ENCODE peak calls at places on chromosomes 7 and 10, in four cellular contexts. One of them, this sample, is unnamed.

GRCh38 chr7:131621652-131622051 is 65.2 kb upstream of the PODXL start:
- DNase-seq in retina: no peak
- DNase-seq in sigmoid colon: no peak
- DNase-seq in fibroblast of lung: no peak
- DNase-seq in this sample: no peak

GRCh38 chr7:22420973-22421635 is 64.2 kb upstream of the RAPGEF5 start:
- DNase-seq in retina: no peak
- DNase-seq in sigmoid colon: no peak
- DNase-seq in fibroblast of lung: no peak
- DNase-seq in this sample: no peak

GRCh38 chr10:120997313-120998102 is 146.3 kb downstream of the WDR11 start:
- DNase-seq in retina: peak; percentile 70
- DNase-seq in sigmoid colon: no peak
- DNase-seq in fibroblast of lung: no peak
- DNase-seq in this sample: no peak

GRCh38 chr10:79411546-79412495 is 33.6 kb downstream of the ZCCHC24 start:
- DNase-seq in retina: peak; percentile 45
- DNase-seq in sigmoid colon: peak; percentile 65
- DNase-seq in fibroblast of lung: no peak
- DNase-seq in this sample: peak; percentile 73

GRCh38 chr7:103989785-103990775 is 622 bp upstream of the RELN start:
- DNase-seq in retina: peak; percentile 93
- DNase-seq in sigmoid colon: no peak
- DNase-seq in fibroblast of lung: peak; percentile 30
- DNase-seq in this sample: peak; percentile 78

GRCh38 chr10:110268442-110268841 is 36.3 kb downstream of the SMNDC1 start:
- DNase-seq in retina: no peak
- DNase-seq in sigmoid colon: no peak
- DNase-seq in fibroblast of lung: no peak
- DNase-seq in this sample: no peak

GRCh38 chr7:106260136-106260561 is 24.6 kb downstream of the NAMPT start:
- DNase-seq in retina: no peak
- DNase-seq in sigmoid colon: no peak
- DNase-seq in fibroblast of lung: peak; percentile 69
- DNase-seq in this sample: no peak

GRCh38 chr10:109698888-109699685 is 224.2 kb downstream of the XPNPEP1 start:
- DNase-seq in retina: no peak
- DNase-seq in sigmoid colon: no peak
- DNase-seq in fibroblast of lung: no peak
- DNase-seq in this sample: no peak

GRCh38 chr10:72285972-72286521 is 12.3 kb downstream of the DDIT4 start:
- DNase-seq in retina: peak; percentile 70
- DNase-seq in sigmoid colon: no peak
- DNase-seq in fibroblast of lung: no peak
- DNase-seq in this sample: no peak

GRCh38 chr7:87497482-87497881 is 22.0 kb upstream of the ABCB4 start:
- DNase-seq in retina: no peak
- DNase-seq in sigmoid colon: no peak
- DNase-seq in fibroblast of lung: no peak
- DNase-seq in this sample: no peak

GRCh38 chr7:34735526-34735925 is 77.5 kb downstream of the NPSR1 start:
- DNase-seq in retina: no peak
- DNase-seq in sigmoid colon: no peak
- DNase-seq in fibroblast of lung: no peak
- DNase-seq in this sample: no peak

GRCh38 chr7:70710011-70710480 is 421.9 kb upstream of the GALNT17 start:
- DNase-seq in retina: no peak
- DNase-seq in sigmoid colon: no peak
- DNase-seq in fibroblast of lung: peak; percentile 93
- DNase-seq in this sample: no peak

GRCh38 chr7:75955293-75955938 is 39.0 kb downstream of the TMEM120A start:
- DNase-seq in retina: no peak
- DNase-seq in sigmoid colon: no peak
- DNase-seq in fibroblast of lung: no peak
- DNase-seq in this sample: no peak

GRCh38 chr10:63718453-63718852 is 197.3 kb downstream of the REEP3 start:
- DNase-seq in retina: no peak
- DNase-seq in sigmoid colon: no peak
- DNase-seq in fibroblast of lung: no peak
- DNase-seq in this sample: no peak

GRCh38 chr7:294440-295154 is 4.6 kb downstream of the FOXL3 start:
- DNase-seq in retina: no peak
- DNase-seq in sigmoid colon: no peak
- DNase-seq in fibroblast of lung: no peak
- DNase-seq in this sample: peak; percentile 75

GRCh38 chr10:30443049-30443448 is 9.1 kb downstream of the MAP3K8 start:
- DNase-seq in retina: no peak
- DNase-seq in sigmoid colon: no peak
- DNase-seq in fibroblast of lung: no peak
- DNase-seq in this sample: no peak

GRCh38 chr10:113937756-113938155 is 83.3 kb downstream of the NHLRC2 start:
- DNase-seq in retina: no peak
- DNase-seq in sigmoid colon: no peak
- DNase-seq in fibroblast of lung: no peak
- DNase-seq in this sample: no peak

GRCh38 chr10:6473901-6474370 is 106.1 kb downstream of the PRKCQ start:
- DNase-seq in retina: no peak
- DNase-seq in sigmoid colon: no peak
- DNase-seq in fibroblast of lung: no peak
- DNase-seq in this sample: no peak

This sample was measured in posterior vena cava.